ENCODE peak calls at places on chromosome 6, in nine cellular contexts. N is HEK293T, Q is A549, O is choroid plexus epithelial cell, A is type B pancreatic cell, B is C1 segment of cervical spinal cord, R is H7, H is foreskin melanocyte, C is EH. Y is an unnamed sample.
A peak's percentile ranks its signal among the peaks of the same experiment; 100 is the strongest.

GRCh38 chr6:113110211-113110610 is 746.9 kb upstream of the MARCKS start:
- DNase-seq in R (no peak), H (no peak), A (no peak), N (no peak), Q (no peak), B (no peak), O (no peak), C (no peak), Y (no peak)

GRCh38 chr6:65123516-65123915 is 583.5 kb downstream of the EYS start:
- DNase-seq in H (no peak), N (no peak), C (no peak), O (peak; percentile 54), A (no peak), Q (no peak), R (no peak), B (no peak), Y (no peak)

GRCh38 chr6:130367767-130368166 is 1.9 kb downstream of the TMEM200A start:
- DNase-seq in B (no peak), A (no peak), Q (no peak), C (no peak), R (peak; percentile 31), N (no peak), O (no peak), H (no peak), Y (no peak)

GRCh38 chr6:107620736-107621135 is 130.8 kb downstream of the SOBP start:
- DNase-seq in B (no peak), C (no peak), Q (no peak), N (no peak), R (no peak), H (no peak), O (peak; percentile 17), A (no peak), Y (no peak)

GRCh38 chr6:346389-347030 is 45.0 kb upstream of the IRF4 start:
- DNase-seq in A (no peak), Q (no peak), N (no peak), R (no peak), O (peak; percentile 69), H (peak; percentile 70), C (peak; percentile 29), B (no peak), Y (peak; percentile 67)

GRCh38 chr6:147621280-147621679 is 112.8 kb downstream of the SAMD5 start:
- DNase-seq in C (peak; percentile 82), A (no peak), Q (peak; percentile 13), B (no peak), O (peak; percentile 67), N (no peak), H (no peak), R (no peak), Y (peak; percentile 20)

GRCh38 chr6:35381132-35381531 is 38.8 kb downstream of the PPARD start:
- DNase-seq in C (peak; percentile 83), N (no peak), B (no peak), R (no peak), Q (no peak), H (no peak), O (no peak), A (no peak), Y (peak; percentile 42)

GRCh38 chr6:152941746-152942145 is 41.1 kb downstream of the FBXO5 start:
- DNase-seq in R (no peak), O (no peak), N (no peak), C (no peak), Q (no peak), H (no peak), B (no peak), A (no peak), Y (no peak)

GRCh38 chr6:63683071-63683603 is 47.5 kb downstream of the PHF3 start:
- DNase-seq in H (no peak), R (no peak), A (no peak), B (no peak), Q (no peak), N (no peak), O (no peak), C (no peak), Y (no peak)

GRCh38 chr6:10248378-10248843 is 166.5 kb downstream of the TFAP2A start:
- DNase-seq in O (peak; percentile 23), R (no peak), H (no peak), A (no peak), B (no peak), C (peak; percentile 98), Q (no peak), N (no peak), Y (peak; percentile 43)

GRCh38 chr6:149680490-149680889 is 32.0 kb upstream of the KATNA1 start:
- DNase-seq in R (no peak), A (no peak), N (no peak), H (no peak), C (no peak), Q (no peak), O (no peak), B (no peak), Y (no peak)

GRCh38 chr6:162940426-162940825 is 212.7 kb downstream of the PACRG start:
- DNase-seq in O (peak; percentile 57), C (no peak), N (no peak), H (no peak), Q (no peak), B (no peak), R (no peak), A (no peak), Y (peak; percentile 10)

GRCh38 chr6:1916334-1916985 is 306.7 kb downstream of the FOXC1 start:
- DNase-seq in C (peak; percentile 96), H (peak; percentile 89), A (no peak), R (no peak), N (no peak), B (no peak), Q (no peak), O (peak; percentile 37), Y (peak; percentile 50)

GRCh38 chr6:31239854-31240253 is 32.0 kb downstream of the HLA-C start:
- DNase-seq in Q (no peak), B (no peak), A (no peak), R (no peak), N (no peak), H (no peak), C (peak; percentile 3), O (no peak), Y (no peak)

GRCh38 chr6:147390909-147391536 is 117.5 kb upstream of the SAMD5 start:
- DNase-seq in Q (peak; percentile 29), A (no peak), H (no peak), O (peak; percentile 64), C (peak; percentile 47), N (peak; percentile 23), R (peak; percentile 4), B (no peak), Y (peak; percentile 51)

GRCh38 chr6:23349521-23350147 is 776.4 kb upstream of the NRSN1 start:
- DNase-seq in A (no peak), N (no peak), H (peak; percentile 68), R (no peak), O (peak; percentile 81), Q (peak; percentile 28), C (peak; percentile 91), B (no peak), Y (peak; percentile 86)

GRCh38 chr6:81891869-81892268 is 139.4 kb upstream of the TENT5A start:
- DNase-seq in N (no peak), B (no peak), A (no peak), C (no peak), H (no peak), Q (no peak), O (no peak), R (no peak), Y (no peak)

GRCh38 chr6:218153-219018 is 73.9 kb upstream of the DUSP22 start:
- DNase-seq in O (no peak), N (no peak), B (no peak), A (no peak), H (no peak), Q (no peak), R (peak; percentile 48), C (no peak), Y (no peak)

GRCh38 chr6:137808836-137809315 is 58.2 kb upstream of the TNFAIP3 start:
- DNase-seq in C (no peak), Q (no peak), A (no peak), N (no peak), H (peak; percentile 45), O (no peak), B (no peak), R (no peak), Y (no peak)

GRCh38 chr6:81834141-81834621 is 81.7 kb upstream of the TENT5A start:
- DNase-seq in B (no peak), A (no peak), C (peak; percentile 93), Q (peak; percentile 34), O (peak; percentile 61), R (no peak), N (no peak), H (peak; percentile 58), Y (peak; percentile 70)

GRCh38 chr6:11974089-11974488 is 38.0 kb upstream of the HIVEP1 start:
- DNase-seq in B (no peak), Q (no peak), O (peak; percentile 66), C (peak; percentile 84), A (no peak), R (no peak), H (no peak), N (no peak), Y (no peak)

GRCh38 chr6:13500264-13500663 is 12.9 kb upstream of the GFOD1 start:
- DNase-seq in R (no peak), N (no peak), B (no peak), O (no peak), Q (no peak), C (peak; percentile 36), H (no peak), A (no peak), Y (no peak)

GRCh38 chr6:167898673-167899311 is 72.1 kb downstream of the AFDN start:
- DNase-seq in Q (peak; percentile 41), C (peak; percentile 52), O (peak; percentile 75), A (no peak), B (no peak), R (no peak), N (no peak), H (peak; percentile 34), Y (peak; percentile 41)

GRCh38 chr6:39923394-39923793 is 10.9 kb downstream of the MOCS1 start:
- DNase-seq in O (no peak), R (peak; percentile 16), B (peak; percentile 57), Q (no peak), N (no peak), C (no peak), H (peak; percentile 73), A (no peak), Y (no peak)

GRCh38 chr6:22147469-22147815 is 149.4 kb downstream of the PRL start:
- DNase-seq in R (no peak), C (no peak), A (no peak), B (no peak), Q (no peak), H (no peak), O (peak; percentile 20), N (no peak), Y (no peak)

GRCh38 chr6:147205690-147206600 is 1.7 kb downstream of the STXBP5 start:
- DNase-seq in A (no peak), Q (peak; percentile 17), N (no peak), C (peak; percentile 46), H (peak; percentile 54), B (no peak), R (no peak), O (peak; percentile 61), Y (no peak)

GRCh38 chr6:168616807-168617756 is 176.1 kb downstream of the SMOC2 start:
- DNase-seq in H (no peak), O (peak; percentile 2), Q (peak; percentile 10), R (peak; percentile 82), C (no peak), B (no peak), N (no peak), A (no peak), Y (no peak)

GRCh38 chr6:168968228-168968627 is 285.4 kb downstream of the THBS2 start:
- DNase-seq in O (peak; percentile 91), R (no peak), B (peak; percentile 1), Q (no peak), C (peak; percentile 96), N (peak; percentile 46), A (no peak), H (peak; percentile 93), Y (peak; percentile 89)

GRCh38 chr6:136526196-136526930 is 23.9 kb downstream of the MAP7 start:
- DNase-seq in R (peak; percentile 56), A (no peak), C (peak; percentile 53), O (peak; percentile 87), H (no peak), N (peak; percentile 80), Q (peak; percentile 82), B (peak; percentile 81), Y (peak; percentile 79)

GRCh38 chr6:130788954-130789353 is 38.3 kb upstream of the SMLR1 start:
- DNase-seq in B (no peak), O (no peak), N (peak; percentile 20), A (no peak), C (no peak), Q (peak; percentile 6), R (peak; percentile 20), H (no peak), Y (no peak)

Y was measured in astrocyte of the hippocampus.